ENCODE peak calls at places on chromosome 22, in nine cellular contexts. I is tibial nerve, M is breast epithelium, K is ovary, P is heart left ventricle, V is A549, C is Peyer's patch, T is IMR-90, D is uterus. S is an unnamed sample.
A peak's percentile ranks its signal among the peaks of the same experiment; 100 is the strongest.

GRCh38 chr22:37329239-37330140 is 47.2 kb downstream of the CYTH4 start:
- DNase-seq in T (peak; percentile 31), C (no peak), D (no peak), M (no peak), P (no peak), K (no peak), V (no peak), I (no peak), S (no peak)

GRCh38 chr22:26669060-26669481 is 11.7 kb downstream of the MIAT start:
- DNase-seq in C (no peak), P (no peak), I (no peak), D (no peak), M (no peak), T (peak; percentile 63), V (no peak), K (no peak), S (peak; percentile 87)

GRCh38 chr22:41799486-41800347 is 762 bp upstream of the CCDC134 start:
- DNase-seq in D (peak; percentile 44), I (peak; percentile 18), V (no peak), T (no peak), M (peak; percentile 55), C (no peak), K (peak; percentile 35), P (peak; percentile 45), S (peak; percentile 30)

GRCh38 chr22:42353883-42354727 is 78.1 kb downstream of the NFAM1 start:
- DNase-seq in C (no peak), V (no peak), T (peak; percentile 13), I (no peak), D (no peak), P (no peak), K (no peak), M (no peak), S (no peak)

GRCh38 chr22:30175743-30176288 is 70.7 kb downstream of the LIF start:
- DNase-seq in C (no peak), V (no peak), M (no peak), P (no peak), D (no peak), T (no peak), K (no peak), I (no peak), S (no peak)

GRCh38 chr22:33057363-33057995 is 702 bp downstream of the SYN3 start:
- DNase-seq in V (no peak), D (no peak), T (no peak), P (no peak), C (no peak), I (no peak), K (no peak), M (no peak), S (no peak)

GRCh38 chr22:31230871-31231621 is 18.9 kb downstream of the LIMK2 start:
- DNase-seq in I (no peak), C (peak; percentile 46), K (peak; percentile 60), T (peak; percentile 74), P (no peak), M (no peak), D (no peak), V (no peak), S (peak; percentile 79)

GRCh38 chr22:44037519-44038370 is 13.6 kb downstream of the PARVB start:
- DNase-seq in D (peak; percentile 63), I (no peak), M (no peak), K (peak; percentile 70), C (no peak), P (peak; percentile 83), V (peak; percentile 66), T (peak; percentile 97), S (no peak)

GRCh38 chr22:42160830-42161696 is 30.5 kb upstream of the CYP2D6 start:
- DNase-seq in K (no peak), V (peak; percentile 28), C (no peak), P (no peak), D (no peak), I (no peak), M (no peak), T (no peak), S (no peak)

GRCh38 chr22:43313497-43314474 is 29.4 kb downstream of the SCUBE1 start:
- DNase-seq in M (no peak), D (peak; percentile 85), T (no peak), I (peak; percentile 84), P (peak; percentile 54), K (peak; percentile 59), V (no peak), C (no peak), S (no peak)

GRCh38 chr22:43658823-43659222 is 153.3 kb downstream of the EFCAB6 start:
- DNase-seq in K (no peak), D (no peak), C (no peak), P (no peak), M (no peak), I (no peak), V (no peak), T (no peak), S (no peak)

GRCh38 chr22:46122511-46122971 is 27.8 kb upstream of the PPARA start:
- DNase-seq in K (peak; percentile 84), M (no peak), T (peak; percentile 46), P (peak; percentile 79), D (peak; percentile 77), C (peak; percentile 74), I (peak; percentile 66), V (peak; percentile 76), S (peak; percentile 71)

GRCh38 chr22:37371491-37371890 is 55.8 kb downstream of the ELFN2 start:
- DNase-seq in V (no peak), T (no peak), D (no peak), M (no peak), I (no peak), P (no peak), K (no peak), C (no peak), S (no peak)

GRCh38 chr22:48734359-48734758 is 1093.3 kb downstream of the BRD1 start:
- DNase-seq in M (no peak), K (no peak), C (no peak), P (no peak), D (no peak), V (no peak), T (no peak), I (no peak), S (no peak)

GRCh38 chr22:21022955-21023614 is 8.1 kb downstream of the P2RX6 start:
- DNase-seq in T (no peak), D (no peak), M (no peak), K (no peak), C (no peak), V (no peak), P (no peak), I (no peak), S (no peak)
- TF ChIP-seq CTCF in T (no peak), D (no peak), M (no peak), K (no peak), C (no peak), V (no peak), P (no peak), I (no peak), S (no peak)

GRCh38 chr22:50483556-50483955 is 2.2 kb downstream of the ADM2 start:
- DNase-seq in T (no peak), C (no peak), K (no peak), D (no peak), M (no peak), V (no peak), I (no peak), P (no peak), S (no peak)
- H3K27ac ChIP-seq in T (no peak overlapping the region), C (no peak overlapping the region), K (no peak overlapping the region), D (no peak overlapping the region), M (no peak overlapping the region), V (no peak overlapping the region), I (no peak overlapping the region), P (no peak overlapping the region), S (peak overlapping the region; percentile 91)

DNA sequence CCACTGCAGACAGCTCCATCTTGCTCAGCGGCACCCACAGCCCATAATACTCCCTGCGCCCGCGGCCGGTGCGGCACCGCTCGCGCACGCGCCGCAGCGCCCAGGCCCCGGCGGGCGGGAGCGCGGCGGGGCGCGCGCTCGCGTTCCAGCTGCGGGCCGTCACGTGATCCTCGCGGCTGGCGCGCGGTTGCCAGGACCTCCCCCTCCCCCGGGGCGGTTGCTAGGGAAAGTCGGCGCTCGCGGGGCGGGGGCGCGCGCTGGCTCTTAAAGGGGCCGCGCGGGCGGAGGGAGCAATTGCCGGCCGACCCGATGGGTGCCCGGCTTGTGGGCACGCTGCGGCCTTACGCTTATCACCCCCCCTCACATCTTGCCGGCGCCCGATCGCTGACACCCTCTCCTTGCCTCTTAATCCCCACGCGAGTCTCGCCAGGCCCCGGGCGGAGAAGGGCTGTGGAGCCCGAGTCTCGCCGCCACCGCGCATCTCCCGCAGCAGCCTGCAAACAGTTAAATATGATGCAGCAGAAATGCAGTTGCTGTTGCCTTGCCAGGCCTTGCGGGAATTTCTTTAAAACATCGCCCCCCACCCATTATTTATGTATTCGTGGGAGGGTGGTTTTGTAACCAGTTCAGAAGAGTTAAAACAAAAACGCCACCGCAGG is at the start of gene CBX6:
- DNase-seq in M (peak; percentile 95), P (peak; percentile 96), D (peak; percentile 98), I (peak; percentile 96), T (peak; percentile 90), K (peak; percentile 97), C (peak; percentile 93), V (peak; percentile 86), S (peak; percentile 96)
- TF ChIP-seq POLR2A in M (peak; percentile 26), P (peak; percentile 58), D (peak; percentile 77), I (peak; percentile 75), T (no peak), K (peak; percentile 43), C (no peak), V (peak; percentile 51), S (no peak)

GRCh38 chr22:35156945-35157344 is 91.0 kb downstream of the ISX start:
- DNase-seq in T (no peak), K (no peak), V (no peak), P (no peak), D (no peak), C (no peak), I (no peak), M (no peak), S (no peak)

GRCh38 chr22:35152316-35152715 is 86.4 kb downstream of the ISX start:
- DNase-seq in C (no peak), T (no peak), P (no peak), D (no peak), K (no peak), I (no peak), M (no peak), V (no peak), S (no peak)

GRCh38 chr22:35160268-35160667 is 94.3 kb downstream of the ISX start:
- DNase-seq in V (no peak), D (no peak), C (no peak), P (no peak), M (no peak), T (no peak), I (no peak), K (no peak), S (no peak)

GRCh38 chr22:35154937-35155387 is 89.0 kb downstream of the ISX start:
- DNase-seq in C (no peak), K (peak; percentile 34), V (peak; percentile 20), D (peak; percentile 23), I (no peak), P (peak; percentile 42), M (peak; percentile 61), T (peak; percentile 35), S (peak; percentile 60)

DNA sequence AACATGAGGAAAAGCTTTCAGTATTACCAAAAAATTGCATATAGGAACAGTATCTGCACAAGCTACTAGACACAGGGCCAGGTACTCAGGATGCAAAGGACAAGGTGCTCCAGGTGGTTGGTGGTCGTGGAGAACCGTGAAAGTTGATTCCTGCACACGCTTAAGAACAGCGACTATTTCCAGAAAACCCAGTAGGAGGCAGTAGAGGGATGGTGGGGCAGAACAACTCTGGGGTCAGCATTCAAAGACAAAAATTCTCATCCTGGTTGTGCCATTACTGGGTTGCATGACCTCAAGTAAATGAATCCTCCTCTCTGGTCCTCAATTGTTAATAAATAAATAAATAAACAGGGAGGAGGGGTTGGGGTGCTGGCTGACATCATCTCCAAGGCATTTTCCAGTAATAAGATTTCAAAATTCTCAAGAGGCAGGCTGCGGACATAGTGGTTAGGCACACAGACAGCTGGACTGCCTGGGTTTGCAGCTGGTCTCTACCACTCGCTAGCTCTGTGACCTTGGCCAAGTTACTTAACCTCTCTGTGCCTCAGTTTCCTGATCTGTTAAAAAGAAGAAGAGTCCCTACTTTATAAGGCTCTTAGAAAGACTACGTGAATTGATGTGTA is 89.6 kb downstream of the ISX start:
- DNase-seq in C (no peak), I (no peak), M (no peak), V (no peak), D (no peak), P (no peak), K (no peak), T (no peak), S (no peak)
- TF ChIP-seq CTCF in C (no peak), I (no peak), M (no peak), V (no peak), D (no peak), P (no peak), K (no peak), T (peak; percentile 8), S (no peak)

S was measured in body of pancreas.